ENCODE peak calls at places on chromosomes 11 and 22, in five cellular contexts. L is fibroblast of the aortic adventitia, Y is cardiac muscle cell, Z is IMR-90, O is spleen. K is an unnamed sample.

GRCh38 chr22:45454260-45454659 is 40.8 kb downstream of the RIBC2 start:
- DNase-seq in L (peak; percentile 71), Z (peak; percentile 49), O (no peak), Y (peak; percentile 14), K (no peak)

GRCh38 chr11:108620958-108621772 is 27.6 kb upstream of the EXPH5 start:
- DNase-seq in Z (peak; percentile 10), Y (peak; percentile 33), O (no peak), L (no peak), K (peak; percentile 30)

GRCh38 chr11:107467754-107468153 is 10.1 kb upstream of the CWF19L2 start:
- DNase-seq in L (no peak), O (no peak), Y (no peak), Z (no peak), K (no peak)

GRCh38 chr11:40168461-40168860 is 1291.0 kb downstream of the LRRC4C start:
- DNase-seq in Y (no peak), O (no peak), Z (no peak), L (no peak), K (no peak)

GRCh38 chr11:29328961-29329441 is 687.8 kb downstream of the KCNA4 start:
- DNase-seq in O (no peak), Z (peak; percentile 95), Y (peak; percentile 83), L (peak; percentile 91), K (peak; percentile 81)

GRCh38 chr11:17343907-17344306 is 7.7 kb upstream of the NCR3LG1 start:
- DNase-seq in Y (peak; percentile 85), Z (peak; percentile 87), L (peak; percentile 92), O (no peak), K (peak; percentile 87)

GRCh38 chr11:121842186-121842585 is 273.8 kb downstream of the BLID start:
- DNase-seq in Y (no peak), L (no peak), O (no peak), Z (no peak), K (no peak)

GRCh38 chr11:58832246-58832645 is 12.3 kb downstream of the GLYATL2 start:
- DNase-seq in Y (no peak), O (no peak), Z (no peak), L (peak; percentile 46), K (no peak)

GRCh38 chr11:58286249-58286648 is 18.2 kb upstream of the OR10W1 start:
- DNase-seq in Y (peak; percentile 30), L (peak; percentile 45), Z (peak; percentile 60), O (no peak), K (peak; percentile 73)

GRCh38 chr11:121661796-121662508 is 209.2 kb upstream of the SORL1-AS1 start:
- DNase-seq in Z (peak; percentile 93), Y (peak; percentile 88), L (peak; percentile 92), O (no peak), K (peak; percentile 89)

GRCh38 chr11:86174101-86175046 is 70.2 kb upstream of the EED start:
- DNase-seq in Y (peak; percentile 98), O (no peak), L (peak; percentile 100), Z (peak; percentile 99), K (peak; percentile 99)

GRCh38 chr11:134215836-134216235 is 7.9 kb downstream of the NCAPD3 start:
- DNase-seq in L (no peak), Z (no peak), Y (no peak), O (no peak), K (no peak)

GRCh38 chr11:93532285-93532789 is 10.9 kb downstream of the SMCO4 start:
- DNase-seq in Z (peak; percentile 25), L (no peak), Y (peak; percentile 19), O (no peak), K (peak; percentile 46)

GRCh38 chr11:73334244-73335203 is 26.4 kb downstream of the ARHGEF17 start:
- DNase-seq in L (peak; percentile 83), Y (peak; percentile 90), O (no peak), Z (peak; percentile 91), K (peak; percentile 88)

GRCh38 chr11:57646221-57646620 is 3.5 kb downstream of the YPEL4 start:
- DNase-seq in Z (no peak), L (no peak), O (no peak), Y (peak; percentile 11), K (no peak)

GRCh38 chr11:12377824-12378593 is 638 bp downstream of the PARVA start:
- DNase-seq in Z (peak; percentile 71), L (peak; percentile 80), Y (peak; percentile 87), O (no peak), K (peak; percentile 82)

GRCh38 chr11:44256673-44257291 is 53.2 kb downstream of the ALX4 start:
- DNase-seq in L (peak; percentile 45), O (no peak), Y (peak; percentile 73), Z (no peak), K (no peak)

GRCh38 chr22:31179345-31179744 is 19.4 kb downstream of the RNF185 start:
- DNase-seq in O (no peak), L (no peak), Z (peak; percentile 23), Y (no peak), K (no peak)

GRCh38 chr22:46812034-46812605 is 49.7 kb downstream of the TBC1D22A start:
- DNase-seq in Z (no peak), Y (no peak), O (peak; percentile 48), L (no peak), K (no peak)

DNA sequence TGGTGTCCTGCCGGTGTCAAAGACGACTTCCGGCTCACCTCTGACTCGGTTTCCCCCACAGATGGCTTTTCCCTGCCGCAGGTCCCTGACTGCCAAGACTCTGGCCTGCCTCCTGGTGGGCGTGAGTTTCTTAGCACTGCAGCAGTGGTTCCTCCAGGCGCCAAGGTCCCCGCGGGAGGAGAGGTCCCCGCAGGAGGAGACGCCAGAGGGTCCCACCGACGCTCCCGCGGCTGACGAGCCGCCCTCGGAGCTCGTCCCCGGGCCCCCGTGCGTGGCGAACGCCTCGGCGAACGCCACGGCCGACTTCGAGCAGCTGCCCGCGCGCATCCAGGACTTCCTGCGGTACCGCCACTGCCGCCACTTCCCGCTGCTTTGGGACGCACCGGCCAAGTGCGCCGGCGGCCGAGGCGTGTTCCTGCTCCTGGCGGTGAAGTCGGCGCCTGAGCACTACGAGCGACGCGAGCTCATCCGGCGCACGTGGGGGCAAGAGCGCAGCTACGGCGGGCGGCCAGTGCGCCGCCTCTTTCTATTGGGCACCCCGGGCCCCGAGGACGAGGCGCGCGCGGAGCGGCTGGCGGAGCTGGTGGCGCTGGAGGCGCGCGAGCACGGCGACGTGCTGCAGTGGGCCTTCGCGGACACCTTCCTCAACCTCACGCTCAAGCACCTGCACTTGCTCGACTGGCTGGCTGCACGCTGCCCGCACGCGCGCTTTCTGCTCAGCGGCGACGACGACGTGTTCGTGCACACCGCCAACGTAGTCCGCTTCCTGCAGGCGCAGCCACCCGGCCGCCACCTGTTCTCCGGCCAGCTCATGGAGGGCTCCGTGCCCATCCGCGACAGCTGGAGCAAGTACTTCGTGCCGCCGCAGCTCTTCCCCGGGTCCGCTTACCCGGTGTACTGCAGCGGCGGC is 5.5 kb downstream of the B3GNT6 start:
- DNase-seq in L (peak; percentile 37), O (no peak), Y (peak; percentile 55), Z (peak; percentile 33), K (peak; percentile 50)
- TF ChIP-seq CTCF in L (peak; percentile 65), O (no peak), Y (peak; percentile 72), Z (peak; percentile 50), K (peak; percentile 70)

GRCh38 chr11:62104816-62105610 is 18.8 kb upstream of the INCENP start:
- DNase-seq in Z (peak; percentile 61), Y (peak; percentile 90), O (no peak), L (peak; percentile 90), K (peak; percentile 90)
- H3K4me3 ChIP-seq in Z (peak overlapping the region; percentile 18), Y (no peak overlapping the region), O (peak overlapping the region; percentile 56), L (peak overlapping the region; percentile 31), K (peak overlapping the region; percentile 24)

GRCh38 chr22:43515411-43515810 is 103.6 kb downstream of the MPPED1 start:
- DNase-seq in O (no peak), Z (no peak), L (no peak), Y (no peak), K (no peak)
- TF ChIP-seq CTCF in O (no peak), Z (no peak), L (no peak), Y (no peak), K (no peak)

GRCh38 chr11:118690553-118691304 is 11.3 kb upstream of the TREH start:
- DNase-seq in Y (no peak), L (no peak), Z (no peak), O (no peak), K (no peak)
- H3K4me3 ChIP-seq in Y (no peak overlapping the region), L (no peak overlapping the region), Z (no peak overlapping the region), O (peak overlapping the region; percentile 59), K (no peak overlapping the region)

GRCh38 chr22:23632178-23632577 is at the start of gene DRICH1:
- DNase-seq in Z (no peak), O (no peak), L (no peak), Y (no peak), K (no peak)
- TF ChIP-seq CTCF in Z (no peak), O (no peak), L (no peak), Y (no peak), K (no peak)

GRCh38 chr11:47376183-47376542 is 2.2 kb downstream of the SPI1 start:
- DNase-seq in Z (no peak), Y (no peak), O (peak; percentile 76), L (no peak), K (no peak)
- H3K4me3 ChIP-seq in Z (no peak overlapping the region), Y (no peak overlapping the region), O (peak overlapping the region; percentile 77), L (no peak overlapping the region), K (no peak overlapping the region)

K was measured in cardiac fibroblast.